ENCODE peak calls at places on chromosome 11, in eight cellular contexts. J is CD4-positive, alpha-beta T cell; D is thoracic aorta; G is uterus; O is spleen; M is WERI-Rb-1; T is fibroblast of the aortic adventitia; Z is IMR-90. K is an unnamed sample.

GRCh38 chr11:110447897-110448522 is 18.3 kb downstream of the FDX1 start:
- DNase-seq in T (peak), Z (no peak), O (no peak), M (no peak), G (no peak), D (no peak), J (no peak), K (no peak)

GRCh38 chr11:45146072-45147016 is at the start of gene PRDM11:
- DNase-seq in O (peak), T (peak), D (no peak), M (peak), G (peak), J (peak), Z (peak), K (peak)

GRCh38 chr11:32658639-32659406 is 75.2 kb downstream of the EIF3M start:
- DNase-seq in Z (peak), J (no peak), G (no peak), M (no peak), D (no peak), O (no peak), T (peak), K (no peak)

GRCh38 chr11:116224154-116224888 is 548.5 kb downstream of the BUD13 start:
- DNase-seq in O (no peak), G (peak), D (no peak), T (peak), Z (peak), J (peak), M (peak), K (peak)

GRCh38 chr11:59283825-59284772 is 71.4 kb upstream of the MPEG1 start:
- DNase-seq in G (peak), O (no peak), D (no peak), J (peak), Z (peak), M (peak), T (peak), K (no peak)

GRCh38 chr11:32109138-32109537 is 18.3 kb downstream of the RCN1 start:
- DNase-seq in G (no peak), T (no peak), J (no peak), M (no peak), O (no peak), Z (peak), D (no peak), K (no peak)

GRCh38 chr11:1078191-1078601 is 3.5 kb downstream of the MUC2 start:
- DNase-seq in O (peak), M (no peak), Z (no peak), D (no peak), G (peak), T (no peak), J (no peak), K (no peak)

GRCh38 chr11:16811136-16812020 is 72.9 kb downstream of the C11orf58 start:
- DNase-seq in G (no peak), O (peak), D (no peak), M (no peak), J (no peak), Z (no peak), T (no peak), K (no peak)

GRCh38 chr11:61111786-61112517 is 9.7 kb downstream of the CD5 start:
- DNase-seq in T (no peak), M (no peak), D (no peak), G (no peak), J (peak), Z (no peak), O (peak), K (no peak)

GRCh38 chr11:2760196-2760871 is 60.5 kb upstream of the KCNQ1OT1 start:
- DNase-seq in M (peak), J (no peak), D (no peak), O (peak), T (no peak), Z (no peak), G (no peak), K (no peak)

GRCh38 chr11:118908931-118909618 is 16.7 kb downstream of the BCL9L start:
- DNase-seq in Z (peak), T (peak), M (peak), G (peak), D (no peak), J (no peak), O (peak), K (peak)

GRCh38 chr11:130874396-130874795 is 41.9 kb downstream of the SNX19 start:
- DNase-seq in Z (peak), T (peak), D (no peak), M (no peak), J (no peak), O (no peak), G (no peak), K (no peak)

GRCh38 chr11:33895752-33896137 is 3.9 kb upstream of the LMO2 start:
- DNase-seq in T (no peak), O (no peak), M (peak), Z (no peak), D (no peak), G (no peak), J (no peak), K (no peak)

GRCh38 chr11:124889692-124890091 is 8.0 kb downstream of the ROBO4 start:
- DNase-seq in M (no peak), O (no peak), J (no peak), T (no peak), Z (no peak), D (no peak), G (no peak), K (peak)

GRCh38 chr11:19365743-19366410 is 125.1 kb upstream of the E2F8 start:
- DNase-seq in J (no peak), M (no peak), Z (no peak), T (peak), O (no peak), D (no peak), G (no peak), K (no peak)

GRCh38 chr11:12285106-12285505 is 92.3 kb upstream of the PARVA start:
- DNase-seq in Z (peak), G (no peak), O (no peak), M (no peak), D (no peak), T (peak), J (no peak), K (no peak)

GRCh38 chr11:82043316-82043715 is 690.3 kb downstream of the FAM181B start:
- DNase-seq in J (no peak), T (no peak), G (no peak), O (no peak), D (no peak), Z (no peak), M (no peak), K (no peak)

GRCh38 chr11:128928400-128928799 is 14.3 kb downstream of the TP53AIP1 start:
- DNase-seq in D (no peak), Z (peak), O (peak), M (no peak), G (no peak), T (no peak), J (no peak), K (no peak)

GRCh38 chr11:128206476-128206875 is 380.9 kb downstream of the ETS1 start:
- DNase-seq in D (no peak), M (no peak), G (no peak), T (no peak), Z (no peak), O (no peak), J (no peak), K (no peak)

GRCh38 chr11:118618991-118619375 is 11.6 kb downstream of the PHLDB1 start:
- DNase-seq in J (no peak), T (peak), Z (peak), O (peak), D (no peak), G (peak), M (no peak), K (no peak)

GRCh38 chr11:33936745-33937612 is 45.1 kb upstream of the LMO2 start:
- DNase-seq in G (peak), Z (peak), J (no peak), O (no peak), T (peak), M (peak), D (peak), K (no peak)

GRCh38 chr11:36155770-36156485 is 133.3 kb downstream of the COMMD9 start:
- DNase-seq in D (no peak), J (no peak), G (no peak), O (no peak), T (peak), M (no peak), Z (peak), K (no peak)

GRCh38 chr11:43989162-43989961 is 46.9 kb downstream of the C11orf96 start:
- DNase-seq in T (peak), O (peak), G (peak), M (peak), J (no peak), Z (no peak), D (no peak), K (no peak)

GRCh38 chr11:120532511-120533196 is 21.1 kb downstream of the GRIK4 start:
- DNase-seq in D (no peak), M (no peak), J (no peak), Z (peak), T (peak), O (no peak), G (no peak), K (no peak)

GRCh38 chr11:720642-721346 is 14.8 kb downstream of the EPS8L2 start:
- DNase-seq in Z (peak), M (peak), O (peak), G (no peak), T (no peak), J (peak), D (no peak), K (peak)

GRCh38 chr11:68036141-68036716 is 2.6 kb upstream of the TCIRG1 start:
- DNase-seq in G (no peak), Z (no peak), J (no peak), O (peak), D (no peak), T (no peak), M (no peak), K (no peak)

GRCh38 chr11:35584321-35584720 is 33.9 kb upstream of the FJX1 start:
- DNase-seq in T (peak), M (no peak), Z (peak), O (no peak), G (no peak), D (no peak), J (no peak), K (no peak)

GRCh38 chr11:86798988-86799387 is 1.4 kb upstream of the PRSS23 start:
- DNase-seq in D (no peak), G (peak), Z (peak), O (no peak), T (peak), J (no peak), M (no peak), K (no peak)

GRCh38 chr11:86800076-86800955 is at the start of gene PRSS23:
- DNase-seq in G (peak), M (peak), O (peak), T (peak), J (no peak), D (no peak), Z (peak), K (peak)

GRCh38 chr11:86802146-86802545 is 1.8 kb downstream of the PRSS23 start:
- DNase-seq in O (no peak), J (no peak), Z (no peak), D (no peak), T (peak), G (no peak), M (no peak), K (no peak)

GRCh38 chr11:86800956-86801264 is 568 bp downstream of the PRSS23 start:
- DNase-seq in T (no peak), D (no peak), M (no peak), O (no peak), J (no peak), Z (no peak), G (no peak), K (no peak)

DNA sequence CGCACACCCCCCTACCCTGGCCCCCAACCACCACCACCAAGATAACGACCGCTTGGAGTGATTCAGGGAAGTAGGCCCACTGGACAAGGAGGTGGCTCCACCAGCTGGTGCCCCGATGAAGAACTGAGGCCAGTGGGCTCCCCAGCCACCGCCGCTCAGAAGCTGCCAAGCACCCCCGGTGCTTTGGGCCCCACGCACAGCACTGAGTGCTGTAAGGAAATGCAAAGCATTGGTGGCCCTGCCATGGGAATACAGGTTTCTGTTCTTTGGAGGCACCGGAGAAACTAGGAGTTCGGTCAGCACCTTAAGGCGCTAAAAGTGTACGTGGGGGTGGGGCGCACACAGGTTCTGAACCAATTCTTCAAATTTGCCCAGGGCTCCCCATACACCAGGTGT is 664 bp upstream of the PRSS23 start:
- DNase-seq in G (peak), J (no peak), M (peak), D (no peak), T (no peak), O (no peak), Z (no peak), K (no peak)
- TF ChIP-seq CTCF in G (no peak), J (no peak), M (peak), D (no peak), T (peak), O (no peak), Z (peak), K (no peak)

DNA sequence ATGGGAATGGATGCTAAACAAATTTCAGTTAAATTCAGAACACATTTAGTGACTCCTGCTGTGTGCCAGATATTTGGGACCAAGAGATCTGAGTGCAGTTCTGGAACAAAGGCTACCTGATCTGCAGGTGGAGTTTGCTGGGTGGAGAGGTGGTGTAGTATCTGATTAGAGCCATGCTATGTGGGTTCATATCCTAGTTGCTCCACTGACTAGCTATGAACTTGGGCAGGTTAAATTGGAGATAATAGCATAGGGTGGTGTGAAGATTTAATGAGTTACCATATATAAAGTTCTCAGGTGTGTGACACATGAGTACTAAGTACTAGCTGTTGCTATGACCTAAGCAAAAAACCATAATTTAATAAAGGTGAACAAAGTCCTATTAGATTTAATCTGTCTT is 2.0 kb downstream of the ENDOD1 start:
- DNase-seq in Z (no peak), J (no peak), O (no peak), D (no peak), M (no peak), T (no peak), G (no peak), K (no peak)
- TF ChIP-seq CTCF in Z (no peak), J (no peak), O (no peak), D (no peak), M (no peak), T (no peak), G (no peak), K (no peak)

GRCh38 chr11:64947202-64947814 is 11.6 kb upstream of the GPHA2 start:
- DNase-seq in Z (no peak), O (no peak), M (no peak), J (no peak), D (no peak), T (no peak), G (no peak), K (no peak)
- TF ChIP-seq CTCF in Z (no peak), O (no peak), M (peak), J (no peak), D (no peak), T (peak), G (no peak), K (no peak)

GRCh38 chr11:27699926-27700350 is 317 bp downstream of the BDNF start:
- DNase-seq in G (no peak), D (no peak), O (no peak), Z (no peak), J (no peak), M (peak), T (no peak), K (no peak)

GRCh38 chr11:27701262-27702105 is 1.2 kb upstream of the BDNF start:
- DNase-seq in G (no peak), O (no peak), M (peak), J (no peak), T (peak), D (no peak), Z (peak), K (no peak)

GRCh38 chr11:27699242-27699925 is 871 bp downstream of the BDNF start:
- DNase-seq in M (peak), G (no peak), J (no peak), T (peak), Z (peak), D (no peak), O (no peak), K (no peak)

GRCh38 chr11:27698872-27699241 is 1.4 kb downstream of the BDNF start:
- DNase-seq in G (peak), D (no peak), O (peak), M (peak), T (peak), Z (peak), J (peak), K (no peak)

DNA sequence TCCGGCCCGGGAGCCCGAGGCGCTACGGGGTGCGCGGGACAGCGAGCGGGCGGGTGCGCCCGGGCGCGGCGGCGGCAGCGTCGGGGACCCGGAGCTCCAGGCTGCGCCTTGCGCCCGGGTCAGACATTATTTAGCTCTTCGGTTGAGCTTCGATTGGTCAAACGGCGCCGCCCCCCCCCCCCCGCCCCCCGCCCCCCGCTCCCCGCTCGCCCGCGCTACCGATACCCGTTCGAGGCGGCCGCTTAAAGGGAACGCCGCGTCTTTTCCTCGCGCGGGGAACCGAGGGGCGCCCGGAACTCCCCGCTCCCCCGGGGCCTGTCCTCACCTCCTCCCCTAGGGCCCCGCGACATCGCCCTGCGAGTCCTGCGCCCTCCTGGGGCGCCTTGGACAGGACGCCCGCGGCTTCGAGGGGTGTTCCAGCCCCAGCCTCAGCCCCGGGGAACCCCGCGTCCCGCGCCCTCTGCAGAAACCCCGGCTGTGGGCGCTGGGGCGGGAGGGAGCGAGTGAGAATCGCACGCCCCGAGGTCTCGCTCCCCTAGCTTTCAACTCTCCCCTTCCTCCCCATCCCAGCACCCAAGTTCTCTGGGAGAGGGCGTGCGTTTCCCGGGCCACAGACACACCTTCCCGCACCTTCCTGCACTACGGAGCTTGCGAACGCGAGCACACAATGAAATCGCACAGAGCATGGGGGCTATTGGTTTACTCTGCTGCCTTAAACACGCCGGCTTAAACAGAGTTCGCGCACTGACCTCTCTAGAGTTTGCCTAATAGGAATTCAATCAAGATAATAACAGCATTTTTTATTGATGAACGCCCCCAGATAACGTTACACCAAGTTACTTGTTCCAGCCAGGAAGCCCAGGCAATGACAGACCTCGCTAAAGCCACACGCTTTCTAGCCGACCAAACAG is at the start of gene BDNF:
- DNase-seq in D (no peak), M (peak), J (no peak), Z (peak), T (peak), G (no peak), O (no peak), K (no peak)
- TF ChIP-seq CTCF in D (no peak), M (no peak), J (no peak), Z (no peak), T (no peak), G (no peak), O (no peak), K (no peak)

GRCh38 chr11:74988541-74989268 is at the start of gene NEU3:
- DNase-seq in T (peak), M (peak), Z (peak), G (peak), O (peak), D (peak), J (peak), K (peak)
- TF ChIP-seq CTCF in T (no peak), M (no peak), Z (no peak), G (no peak), O (no peak), D (no peak), J (no peak), K (no peak)

K was measured in D721Med.